ENCODE peak calls at places on chromosomes 3 and 15, in six cellular contexts. N, V, E, H, C and I are unnamed samples.

GRCh38 chr15:101170568-101171350 is 81.1 kb downstream of the CHSY1 start:
- DNase-seq in N (no peak), V (no peak), E (no peak), H (no peak), C (no peak), I (no peak)

GRCh38 chr3:69051796-69052566 is at the start of gene TMF1:
- DNase-seq in N (peak), V (peak), E (peak), H (peak), C (peak), I (peak)

GRCh38 chr3:156599061-156599460 is 44.1 kb upstream of the SSR3 start:
- DNase-seq in N (no peak), V (no peak), E (no peak), H (no peak), C (no peak), I (no peak)

GRCh38 chr3:16183601-16184270 is 9.3 kb downstream of the GALNT15 start:
- DNase-seq in N (no peak), V (no peak), E (no peak), H (no peak), C (no peak), I (no peak)

GRCh38 chr3:150081084-150081483 is 110.4 kb upstream of the PFN2 start:
- DNase-seq in N (no peak), V (no peak), E (no peak), H (no peak), C (no peak), I (no peak)

GRCh38 chr15:89197503-89197971 is 23.8 kb downstream of the RLBP1 start:
- DNase-seq in N (peak), V (no peak), E (peak), H (no peak), C (no peak), I (peak)

GRCh38 chr3:69763976-69764851 is 24.9 kb downstream of the MITF start:
- DNase-seq in N (no peak), V (no peak), E (no peak), H (no peak), C (no peak), I (no peak)

GRCh38 chr3:156687023-156687422 is 12.6 kb downstream of the TIPARP start:
- DNase-seq in N (no peak), V (no peak), E (no peak), H (no peak), C (no peak), I (no peak)

GRCh38 chr3:157810924-157811718 is 295.1 kb downstream of the SHOX2 start:
- DNase-seq in N (no peak), V (no peak), E (no peak), H (no peak), C (no peak), I (no peak)

GRCh38 chr3:190401943-190402342 is 14.0 kb downstream of the CLDN16 start:
- DNase-seq in N (no peak), V (no peak), E (no peak), H (no peak), C (no peak), I (no peak)

GRCh38 chr15:58442122-58442521 is 10.3 kb downstream of the LIPC start:
- DNase-seq in N (no peak), V (no peak), E (no peak), H (no peak), C (no peak), I (no peak)

GRCh38 chr15:89113263-89113662 is 25.0 kb downstream of the ABHD2 start:
- DNase-seq in N (no peak), V (no peak), E (no peak), H (no peak), C (no peak), I (no peak)

GRCh38 chr3:107987036-107987557 is 103.7 kb downstream of the CD47 start:
- DNase-seq in N (peak), V (no peak), E (peak), H (no peak), C (no peak), I (no peak)

GRCh38 chr3:195221015-195221853 is 49.7 kb downstream of the XXYLT1 start:
- DNase-seq in N (no peak), V (no peak), E (no peak), H (no peak), C (no peak), I (no peak)

GRCh38 chr3:150543128-150543527 is 3.2 kb downstream of the SERP1 start:
- DNase-seq in N (no peak), V (no peak), E (no peak), H (no peak), C (no peak), I (no peak)

GRCh38 chr15:29516929-29517328 is 247.3 kb upstream of the NSMCE3 start:
- DNase-seq in N (no peak), V (no peak), E (no peak), H (no peak), C (no peak), I (no peak)

GRCh38 chr15:41844814-41845213 is 6.2 kb downstream of the PLA2G4B start:
- DNase-seq in N (no peak), V (no peak), E (no peak), H (no peak), C (no peak), I (no peak)

GRCh38 chr3:69121513-69121912 is 882 bp downstream of the LMOD3 start:
- DNase-seq in N (no peak), V (no peak), E (no peak), H (no peak), C (no peak), I (no peak)

GRCh38 chr3:33250712-33251111 is 26.5 kb upstream of the FBXL2 start:
- DNase-seq in N (no peak), V (no peak), E (no peak), H (no peak), C (no peak), I (peak)

GRCh38 chr15:76332796-76333195 is 3.8 kb upstream of the ISL2 start:
- DNase-seq in N (no peak), V (no peak), E (no peak), H (no peak), C (no peak), I (no peak)

GRCh38 chr3:43706342-43706741 is 15.6 kb downstream of the ABHD5 start:
- DNase-seq in N (no peak), V (no peak), E (no peak), H (no peak), C (no peak), I (no peak)

GRCh38 chr3:177284383-177284881 is 87.2 kb upstream of the TBL1XR1 start:
- DNase-seq in N (peak), V (peak), E (peak), H (peak), C (no peak), I (peak)

GRCh38 chr15:64216722-64217428 is 54.1 kb upstream of the PPIB start:
- DNase-seq in N (peak), V (no peak), E (no peak), H (peak), C (no peak), I (no peak)

GRCh38 chr3:51937611-51938450 is 3.9 kb downstream of the RRP9 start:
- DNase-seq in N (no peak), V (no peak), E (no peak), H (no peak), C (no peak), I (no peak)

GRCh38 chr3:187778726-187779125 is 33.5 kb upstream of the BCL6 start:
- DNase-seq in N (no peak), V (no peak), E (no peak), H (no peak), C (no peak), I (no peak)

DNA sequence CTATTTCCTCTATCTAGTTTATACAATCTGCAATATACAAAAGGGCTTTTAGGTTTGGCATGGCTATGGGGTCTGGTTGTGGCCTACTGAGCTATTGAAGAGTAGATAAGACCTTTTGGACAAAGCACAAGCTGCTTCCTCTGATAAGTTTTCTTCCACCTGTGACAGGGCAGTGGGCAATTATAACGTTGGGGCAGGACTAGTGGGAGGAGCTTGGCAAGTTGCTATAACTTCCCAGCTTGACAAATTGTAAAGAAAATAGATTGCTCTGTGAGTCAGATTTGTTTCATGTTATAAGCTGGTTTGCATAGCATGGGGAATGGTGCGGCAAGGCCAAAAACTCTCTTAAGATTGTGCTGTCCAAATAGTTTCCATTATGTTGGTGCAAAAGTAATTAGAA is 64.9 kb downstream of the SLC7A14 start:
- DNase-seq in N (no peak), V (no peak), E (no peak), H (peak), C (no peak), I (no peak)
- H3K9ac ChIP-seq in N (no peak), V (no peak), E (no peak), H (no peak), C (no peak), I (no peak)

GRCh38 chr3:63192248-63192647 is 85.9 kb upstream of the SYNPR start:
- DNase-seq in N (no peak), V (no peak), E (no peak), H (no peak), C (no peak), I (no peak)

GRCh38 chr3:63199606-63200005 is 78.5 kb upstream of the SYNPR start:
- DNase-seq in N (no peak), V (no peak), E (no peak), H (no peak), C (no peak), I (no peak)

DNA sequence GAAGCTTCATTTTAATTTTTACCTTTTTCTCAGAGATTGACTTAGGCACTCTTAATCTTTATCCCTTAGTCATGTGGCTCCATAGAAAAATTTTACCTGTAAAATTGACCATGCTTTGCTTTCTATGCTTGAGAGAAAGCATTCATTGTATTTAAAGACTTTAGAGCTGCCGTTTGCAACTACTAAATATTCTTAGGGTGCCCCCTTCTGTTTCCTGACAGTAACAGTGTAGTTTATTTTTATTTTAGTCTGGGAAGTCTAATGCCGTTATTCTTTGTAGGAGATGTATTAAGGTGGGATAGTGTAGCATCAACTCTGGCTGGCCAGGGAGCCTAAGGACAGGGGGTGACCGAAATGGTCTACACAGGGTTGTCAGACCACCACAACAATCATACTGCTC is 84.5 kb upstream of the SYNPR start:
- DNase-seq in N (peak), V (no peak), E (peak), H (no peak), C (no peak), I (peak)
- TF ChIP-seq ZNF274 in N (no peak), V (no peak), E (no peak), H (no peak), C (no peak), I (no peak)

DNA sequence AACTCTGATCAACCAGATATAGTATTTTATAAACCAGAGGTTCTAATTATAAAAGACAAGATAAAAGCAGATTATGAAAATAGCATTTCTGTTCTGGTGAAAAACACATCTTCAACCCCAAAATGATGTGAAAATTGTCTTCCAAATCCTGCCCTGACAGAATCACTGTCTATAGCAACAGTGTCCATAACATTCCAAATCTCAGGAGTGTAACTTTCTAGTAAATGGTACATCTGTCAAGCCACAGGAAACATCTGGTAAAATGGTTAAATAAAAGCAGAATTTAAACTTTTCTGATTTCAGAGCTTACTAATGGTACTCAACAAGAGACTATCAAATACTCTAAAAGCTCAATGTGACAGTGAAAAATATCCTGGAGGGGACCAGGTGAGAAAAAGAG is 60.5 kb downstream of the VGLL4 start:
- DNase-seq in N (no peak), V (no peak), E (no peak), H (no peak), C (no peak), I (no peak)
- H3K9ac ChIP-seq in N (no peak), V (no peak), E (no peak), H (no peak), C (no peak), I (no peak)

GRCh38 chr3:173584834-173585831 is 187.6 kb downstream of the NLGN1 start:
- DNase-seq in N (no peak), V (no peak), E (no peak), H (no peak), C (no peak), I (peak)
- TF ChIP-seq ZNF274 in N (no peak), V (no peak), E (no peak), H (no peak), C (no peak), I (no peak)